ENCODE peak calls at places on chromosomes 12 and 14, in four cellular contexts. G is mesenchymal stem cell, R is H1, C is trophoblast cell. M is an unnamed sample.

GRCh38 chr12:21065845-21066244 is 65.1 kb upstream of the SLCO1B1 start:
- DNase-seq in G (no peak), R (no peak), C (no peak), M (no peak)

GRCh38 chr14:31543969-31544799 is 17.0 kb upstream of the NUBPL start:
- DNase-seq in G (peak), R (no peak), C (no peak), M (no peak)

GRCh38 chr12:57243521-57244305 is 7.3 kb downstream of the STAC3 start:
- DNase-seq in G (peak), R (peak), C (peak), M (no peak)

GRCh38 chr14:51092965-51093364 is 1.9 kb downstream of the TRIM9 start:
- DNase-seq in G (no peak), R (no peak), C (no peak), M (no peak)

GRCh38 chr12:68260153-68260552 is 6.7 kb upstream of the IL22 start:
- DNase-seq in G (no peak), R (no peak), C (no peak), M (no peak)

GRCh38 chr12:50720085-50720484 is 43.8 kb upstream of the ATF1 start:
- DNase-seq in G (no peak), R (no peak), C (no peak), M (no peak)

GRCh38 chr14:91265404-91265803 is 20.9 kb upstream of the GPR68 start:
- DNase-seq in G (no peak), R (no peak), C (no peak), M (no peak)

GRCh38 chr12:10392394-10392930 is 2.6 kb upstream of the KLRK1 start:
- DNase-seq in G (peak), R (no peak), C (peak), M (no peak)

GRCh38 chr12:59808317-59808910 is 212.6 kb downstream of the SLC16A7 start:
- DNase-seq in G (peak), R (no peak), C (peak), M (peak)

GRCh38 chr12:124208469-124208868 is 86.4 kb upstream of the RFLNA start:
- DNase-seq in G (no peak), R (no peak), C (no peak), M (no peak)

GRCh38 chr12:114683709-114684097 is 272 bp downstream of the TBX3 start:
- DNase-seq in G (no peak), R (no peak), C (no peak), M (no peak)

GRCh38 chr12:114684098-114684869 is at the start of gene TBX3:
- DNase-seq in G (peak), R (peak), C (peak), M (peak)

GRCh38 chr12:114685869-114686268 is 1.9 kb upstream of the TBX3 start:
- DNase-seq in G (no peak), R (no peak), C (no peak), M (no peak)

GRCh38 chr12:114685320-114685781 is 1.4 kb upstream of the TBX3 start:
- DNase-seq in G (no peak), R (peak), C (no peak), M (no peak)

GRCh38 chr12:114684870-114685273 is 897 bp upstream of the TBX3 start:
- DNase-seq in G (no peak), R (no peak), C (no peak), M (no peak)
- H3K4me3 ChIP-seq in G (peak), R (peak), C (peak), M (peak)

GRCh38 chr12:108608616-108609015 is 10.7 kb upstream of the TMEM119 start:
- DNase-seq in G (no peak), R (no peak), C (no peak), M (no peak)
- H2BK12ac ChIP-seq in G (peak), R (peak), C (peak), M (no peak)

DNA sequence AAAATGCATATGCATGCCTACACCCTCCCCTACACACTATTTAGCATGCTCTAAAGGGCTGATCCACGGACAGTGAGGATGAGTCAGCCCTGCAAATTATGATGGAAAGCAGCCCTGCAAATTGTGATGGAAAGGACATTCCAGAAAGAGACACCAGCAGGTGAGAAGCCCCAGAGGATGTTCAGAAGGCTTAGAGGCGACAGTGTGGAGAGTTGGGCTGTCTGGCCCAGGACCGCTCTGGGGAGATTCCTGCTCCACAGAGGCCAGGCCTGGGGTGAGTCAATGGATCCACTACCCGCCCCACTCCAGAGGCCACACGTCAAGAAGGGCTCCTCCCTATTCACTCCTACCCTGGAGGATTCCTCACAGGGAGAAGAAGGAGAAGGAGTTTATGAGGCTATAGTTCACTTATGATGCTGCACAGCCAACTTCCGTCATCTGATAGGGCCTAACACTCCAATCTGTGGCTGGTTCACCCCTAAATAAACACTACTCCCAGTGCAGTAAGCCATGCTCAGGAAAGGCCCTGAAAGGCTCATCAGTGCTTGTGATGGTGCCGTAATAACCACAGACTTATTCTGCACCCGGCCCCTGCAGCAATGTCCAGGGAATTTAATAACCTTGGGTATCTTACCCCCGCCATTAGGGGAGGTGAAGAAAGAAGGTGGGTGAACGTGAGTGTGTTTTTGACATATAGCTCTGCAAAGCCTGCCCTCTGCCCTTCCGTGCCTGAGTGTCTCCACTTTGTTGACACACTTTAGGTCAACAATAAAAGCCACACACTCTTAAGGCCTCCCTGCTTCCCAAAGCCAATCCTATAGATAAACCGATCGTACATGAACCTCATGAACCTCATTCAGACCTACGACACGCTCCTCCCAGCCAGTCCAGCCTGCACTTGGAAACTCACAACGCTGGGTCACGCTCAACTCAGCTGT is 46.4 kb downstream of the CLMN start:
- DNase-seq in G (peak), R (no peak), C (peak), M (no peak)
- H3K4me2 ChIP-seq in G (no peak), R (no peak), C (no peak), M (no peak)

GRCh38 chr12:40693503-40693863 is 1.2 kb downstream of the CNTN1 start:
- DNase-seq in G (no peak), R (peak), C (no peak), M (peak)

GRCh38 chr12:40688085-40688725 is 4.0 kb upstream of the CNTN1 start:
- DNase-seq in G (no peak), R (no peak), C (no peak), M (no peak)

GRCh38 chr12:40691913-40692616 is at the start of gene CNTN1:
- DNase-seq in G (peak), R (peak), C (no peak), M (peak)

GRCh38 chr12:40689576-40689975 is 2.7 kb upstream of the CNTN1 start:
- DNase-seq in G (no peak), R (no peak), C (no peak), M (no peak)

GRCh38 chr12:40692617-40693502 is 621 bp downstream of the CNTN1 start:
- DNase-seq in G (no peak), R (peak), C (no peak), M (peak)
- H3K4me3 ChIP-seq in G (peak), R (peak), C (peak), M (peak)